ENCODE peak calls at places on chromosomes 6 and 20, in ten cellular contexts. L is heart right ventricle, C is heart left ventricle, M is H1, S is K562, H is mammary epithelial cell, N is psoas muscle, R is kidney, A is fibroblast of lung, D is colonic mucosa. F is an unnamed sample. For H3K36me3, the result is how much of the 10 kb centered on the place peaks cover.

GRCh38 chr6:167717455-167717854 is 109.3 kb upstream of the AFDN start:
- DNase-seq in L (no peak), C (no peak), M (no peak), S (no peak), H (no peak), N (no peak), R (no peak), A (no peak), D (no peak), F (no peak)

GRCh38 chr6:42158011-42158410 is 15.2 kb upstream of the GUCA1A start:
- DNase-seq in L (no peak), C (no peak), M (no peak), S (no peak), H (no peak), N (no peak), R (no peak), A (peak), D (no peak), F (peak)

GRCh38 chr6:116217069-116217468 is 36.8 kb downstream of the TSPYL4 start:
- DNase-seq in L (no peak), C (no peak), M (no peak), S (peak), H (peak), N (no peak), R (no peak), A (peak), D (no peak), F (peak)

GRCh38 chr6:42407379-42407778 is 44.3 kb downstream of the TRERF1 start:
- DNase-seq in L (no peak), C (no peak), M (no peak), S (peak), H (no peak), N (no peak), R (no peak), A (peak), D (no peak), F (peak)

GRCh38 chr6:123028263-123028662 is 32.2 kb downstream of the CLVS2 start:
- DNase-seq in L (no peak), C (no peak), M (no peak), S (no peak), H (no peak), N (no peak), R (no peak), A (no peak), D (no peak), F (no peak)

GRCh38 chr20:7908905-7909304 is 31.4 kb downstream of the HAO1 start:
- DNase-seq in L (no peak), C (no peak), M (no peak), S (no peak), H (no peak), N (no peak), R (no peak), A (no peak), D (no peak), F (no peak)

GRCh38 chr20:13147071-13147961 is 73.8 kb upstream of the ISM1 start:
- DNase-seq in L (no peak), C (no peak), M (no peak), S (no peak), H (no peak), N (no peak), R (no peak), A (no peak), D (no peak), F (no peak)

GRCh38 chr6:167827588-167828324 is 1.0 kb downstream of the AFDN start:
- DNase-seq in L (peak), C (peak), M (no peak), S (no peak), H (peak), N (peak), R (peak), A (peak), D (peak), F (peak)

GRCh38 chr6:106724848-106725247 is 95.5 kb downstream of the QRSL1 start:
- DNase-seq in L (no peak), C (no peak), M (no peak), S (no peak), H (peak), N (no peak), R (no peak), A (no peak), D (no peak), F (no peak)

GRCh38 chr6:34247481-34248197 is 1.2 kb downstream of the SMIM29 start:
- DNase-seq in L (no peak), C (no peak), M (no peak), S (peak), H (no peak), N (no peak), R (peak), A (no peak), D (peak), F (no peak)

GRCh38 chr20:9440891-9441290 is 73.5 kb upstream of the LAMP5 start:
- DNase-seq in L (no peak), C (no peak), M (no peak), S (no peak), H (no peak), N (no peak), R (no peak), A (peak), D (no peak), F (no peak)

GRCh38 chr6:15401120-15401519 is 155.3 kb downstream of the JARID2 start:
- DNase-seq in L (no peak), C (no peak), M (no peak), S (no peak), H (no peak), N (no peak), R (no peak), A (no peak), D (no peak), F (no peak)
- H3K36me3 ChIP-seq in L (under half), C (under half), M (under half), S (under half), H (under half), N (under half), R (under half), A (under half), D (under half), F (under half)

DNA sequence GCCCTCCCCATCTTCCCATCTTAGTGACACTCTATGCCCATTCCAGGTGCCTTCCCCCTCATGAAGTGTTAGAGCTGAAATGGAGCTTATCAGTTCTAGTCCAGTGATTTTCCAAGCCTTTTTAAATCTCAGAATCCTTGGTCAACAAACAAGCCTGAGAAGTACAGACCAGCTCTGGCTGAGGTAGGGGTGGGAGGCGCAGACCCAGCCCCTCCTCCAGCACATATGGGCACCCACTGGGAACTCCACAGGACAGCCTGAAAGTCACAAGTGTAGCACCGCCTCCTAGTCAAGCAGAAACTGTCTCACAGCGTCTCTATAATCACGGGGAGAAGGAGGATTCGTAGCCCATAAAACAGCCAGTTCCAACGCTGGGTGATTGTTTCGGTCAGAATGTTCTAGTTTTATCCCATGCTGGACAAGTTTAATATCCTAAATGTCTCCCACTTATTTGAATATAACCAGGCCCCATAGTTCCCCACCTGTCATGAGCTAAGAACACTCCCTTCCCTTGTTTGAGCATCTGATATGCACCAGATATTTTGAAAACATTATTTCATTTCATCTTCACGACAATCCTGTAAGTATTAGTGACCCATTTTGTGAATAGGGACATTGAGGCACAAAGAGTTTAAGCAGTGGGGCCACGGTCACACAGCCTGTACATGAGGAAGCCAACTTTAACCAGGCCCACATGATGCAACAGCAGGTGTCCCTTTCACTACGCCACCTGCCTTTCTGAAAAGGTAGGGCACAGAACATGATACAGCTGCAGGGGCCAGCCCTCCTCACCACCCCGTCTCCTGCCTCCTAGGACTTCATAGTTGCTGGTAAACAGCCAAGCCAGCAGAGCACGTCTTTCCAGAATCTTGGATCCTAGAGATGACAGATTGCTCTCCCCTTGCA is 40.1 kb downstream of the TRAF3IP2 start:
- DNase-seq in L (no peak), C (no peak), M (no peak), S (no peak), H (no peak), N (no peak), R (no peak), A (no peak), D (no peak), F (no peak)
- H3K36me3 ChIP-seq in L (half or more), C (under half), M (under half), S (under half), H (under half), N (half or more), R (under half), A (under half), D (under half), F (under half)

GRCh38 chr6:90530882-90531281 is 56.0 kb downstream of the MAP3K7 start:
- DNase-seq in L (no peak), C (no peak), M (no peak), S (peak), H (no peak), N (no peak), R (no peak), A (no peak), D (no peak), F (no peak)
- H3K36me3 ChIP-seq in L (half or more), C (half or more), M (under half), S (under half), H (under half), N (half or more), R (under half), A (under half), D (under half), F (under half)

DNA sequence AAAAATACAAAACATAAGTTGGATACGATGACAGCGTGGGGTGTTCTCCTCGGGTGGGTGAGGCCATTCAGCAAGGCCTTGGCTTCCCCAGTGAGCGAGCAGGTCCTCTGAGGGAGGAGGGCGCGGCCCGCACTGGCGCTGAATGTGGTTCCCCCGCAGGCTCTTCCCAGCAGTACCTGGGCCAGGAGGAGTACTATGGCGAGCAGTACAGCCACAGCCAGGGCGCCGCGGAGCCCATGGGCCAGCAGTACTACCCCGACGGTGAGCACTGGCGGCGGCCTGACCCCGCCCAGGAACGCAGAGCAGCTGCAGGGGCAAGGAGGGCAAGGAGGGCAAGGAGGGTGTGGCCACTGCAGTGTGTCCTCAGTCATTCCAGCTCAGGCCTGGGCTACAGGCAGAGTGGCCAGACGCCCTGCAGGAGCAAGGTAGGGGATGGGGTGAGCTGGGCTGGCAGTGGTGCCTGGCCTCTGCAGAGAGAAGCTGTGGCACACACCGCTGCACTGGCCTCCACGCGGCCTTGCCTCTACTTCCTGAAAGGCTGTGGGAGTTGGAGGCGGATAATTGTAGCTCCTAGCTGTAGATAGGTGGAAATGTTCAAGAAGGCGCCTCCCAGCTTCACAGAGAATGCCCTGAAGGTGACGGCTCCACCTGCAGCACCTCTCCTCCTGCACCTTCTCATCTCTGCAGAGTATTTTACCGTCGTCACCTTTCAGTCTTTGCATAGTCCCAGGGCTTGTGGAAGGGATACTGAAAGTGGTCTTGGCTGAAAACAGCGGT is 18.7 kb upstream of the MTG2 start:
- DNase-seq in L (no peak), C (no peak), M (no peak), S (no peak), H (no peak), N (no peak), R (no peak), A (no peak), D (no peak), F (no peak)
- H3K36me3 ChIP-seq in L (half or more), C (half or more), M (under half), S (half or more), H (under half), N (half or more), R (under half), A (under half), D (under half), F (under half)

DNA sequence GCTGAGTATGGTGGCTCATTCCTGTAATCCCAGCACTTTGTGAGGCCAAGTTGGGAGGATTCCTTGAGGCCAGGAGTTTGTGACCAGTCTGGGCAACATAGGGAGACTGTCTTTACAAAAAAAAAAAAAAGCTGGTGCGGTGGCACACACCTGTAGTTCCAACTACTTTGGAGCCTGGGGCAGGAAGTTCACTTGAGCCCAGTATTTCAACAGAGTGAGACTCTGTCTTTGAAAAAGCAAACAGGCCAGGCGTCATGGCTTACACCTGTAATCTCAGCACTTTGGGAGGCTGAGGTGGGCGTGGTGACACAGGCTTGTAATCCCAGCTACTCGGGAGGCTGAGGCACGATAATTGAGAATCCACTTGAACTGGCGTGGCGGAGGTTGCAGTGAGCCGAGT is 28.7 kb downstream of the MYBL2 start:
- DNase-seq in L (no peak), C (no peak), M (no peak), S (no peak), H (no peak), N (no peak), R (no peak), A (no peak), D (no peak), F (no peak)
- H3K36me3 ChIP-seq in L (under half), C (under half), M (under half), S (half or more), H (under half), N (under half), R (under half), A (under half), D (under half), F (under half)

GRCh38 chr6:11212625-11213024 is 19.8 kb downstream of the NEDD9 start:
- DNase-seq in L (peak), C (peak), M (no peak), S (no peak), H (peak), N (peak), R (no peak), A (peak), D (no peak), F (peak)

GRCh38 chr6:11209369-11209768 is 23.1 kb downstream of the NEDD9 start:
- DNase-seq in L (no peak), C (no peak), M (no peak), S (no peak), H (no peak), N (no peak), R (no peak), A (no peak), D (no peak), F (no peak)

GRCh38 chr6:11210386-11211138 is 21.9 kb downstream of the NEDD9 start:
- DNase-seq in L (no peak), C (no peak), M (no peak), S (no peak), H (no peak), N (no peak), R (no peak), A (no peak), D (no peak), F (no peak)

GRCh38 chr6:11209941-11210340 is 22.5 kb downstream of the NEDD9 start:
- DNase-seq in L (no peak), C (no peak), M (no peak), S (no peak), H (peak), N (no peak), R (no peak), A (peak), D (no peak), F (no peak)

GRCh38 chr6:11211235-11211634 is 21.2 kb downstream of the NEDD9 start:
- DNase-seq in L (no peak), C (no peak), M (no peak), S (no peak), H (no peak), N (no peak), R (no peak), A (peak), D (no peak), F (no peak)
- H3K36me3 ChIP-seq in L (under half), C (under half), M (under half), S (under half), H (under half), N (under half), R (under half), A (under half), D (under half), F (under half)

DNA sequence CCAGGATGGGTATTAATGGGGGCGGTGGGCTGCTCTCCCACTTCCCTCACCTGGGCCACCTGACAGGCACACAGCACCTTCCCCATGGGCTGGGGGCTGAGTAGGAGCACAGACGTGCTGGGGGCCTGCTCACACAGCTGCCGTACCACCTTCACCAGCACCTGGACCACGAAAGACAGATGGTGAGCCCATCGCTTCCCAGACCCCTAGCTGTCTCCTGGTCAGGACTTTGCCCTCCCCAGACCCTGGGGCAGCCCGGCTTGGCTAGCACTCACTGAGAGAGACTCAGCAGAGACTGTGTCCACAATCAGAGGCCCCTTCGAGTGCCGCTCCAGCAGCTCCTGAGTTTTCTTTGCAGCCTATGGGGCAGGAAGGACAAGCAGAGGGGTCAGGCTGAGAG is 12.0 kb downstream of the AARS2 start:
- DNase-seq in L (no peak), C (no peak), M (no peak), S (no peak), H (no peak), N (no peak), R (peak), A (no peak), D (no peak), F (no peak)
- H3K36me3 ChIP-seq in L (under half), C (half or more), M (under half), S (half or more), H (under half), N (half or more), R (under half), A (under half), D (under half), F (under half)

GRCh38 chr6:149414822-149415221 is 14.8 kb downstream of the SUMO4 start:
- DNase-seq in L (no peak), C (no peak), M (no peak), S (no peak), H (no peak), N (no peak), R (no peak), A (no peak), D (no peak), F (no peak)

GRCh38 chr6:149405823-149406765 is 6.0 kb downstream of the SUMO4 start:
- DNase-seq in L (no peak), C (no peak), M (no peak), S (no peak), H (peak), N (no peak), R (no peak), A (no peak), D (no peak), F (peak)

GRCh38 chr6:149414009-149414408 is 13.9 kb downstream of the SUMO4 start:
- DNase-seq in L (no peak), C (no peak), M (no peak), S (no peak), H (no peak), N (no peak), R (no peak), A (no peak), D (no peak), F (no peak)

GRCh38 chr6:149409617-149410016 is 9.6 kb downstream of the SUMO4 start:
- DNase-seq in L (no peak), C (no peak), M (no peak), S (no peak), H (no peak), N (no peak), R (no peak), A (no peak), D (no peak), F (no peak)

GRCh38 chr6:149410557-149410956 is 10.5 kb downstream of the SUMO4 start:
- DNase-seq in L (no peak), C (no peak), M (no peak), S (no peak), H (no peak), N (no peak), R (no peak), A (no peak), D (no peak), F (no peak)
- H3K36me3 ChIP-seq in L (under half), C (under half), M (under half), S (under half), H (under half), N (under half), R (under half), A (under half), D (under half), F (under half)

DNA sequence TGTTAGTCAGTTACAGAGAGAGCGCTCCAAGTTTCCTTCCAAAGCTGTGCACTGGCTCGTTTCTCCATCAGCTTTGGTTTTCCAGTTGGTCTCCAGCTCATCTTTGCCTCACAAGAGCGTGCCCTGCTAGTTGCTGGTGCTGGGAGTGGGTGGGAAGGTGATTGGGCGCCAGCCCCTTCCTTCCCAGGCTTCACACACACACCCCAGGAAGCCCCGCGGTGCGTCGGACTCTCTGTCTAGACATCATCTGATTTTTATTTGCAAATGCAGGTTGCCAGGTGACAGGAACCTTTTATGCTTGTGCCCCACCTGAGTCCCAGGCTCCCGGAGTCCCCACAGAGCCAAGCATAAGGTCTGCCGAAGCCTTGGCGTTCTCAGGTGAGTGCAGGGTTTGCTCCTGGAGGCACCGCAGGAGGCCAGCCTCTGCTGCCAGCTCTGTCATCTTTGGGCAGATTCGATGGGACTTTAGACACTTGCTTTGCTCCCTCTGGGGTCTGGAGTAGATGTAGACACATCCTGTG is 7.1 kb downstream of the IRF4 start:
- DNase-seq in L (no peak), C (no peak), M (no peak), S (no peak), H (no peak), N (no peak), R (peak), A (no peak), D (no peak), F (no peak)
- H3K36me3 ChIP-seq in L (under half), C (under half), M (under half), S (under half), H (under half), N (under half), R (under half), A (under half), D (under half), F (under half)

DNA sequence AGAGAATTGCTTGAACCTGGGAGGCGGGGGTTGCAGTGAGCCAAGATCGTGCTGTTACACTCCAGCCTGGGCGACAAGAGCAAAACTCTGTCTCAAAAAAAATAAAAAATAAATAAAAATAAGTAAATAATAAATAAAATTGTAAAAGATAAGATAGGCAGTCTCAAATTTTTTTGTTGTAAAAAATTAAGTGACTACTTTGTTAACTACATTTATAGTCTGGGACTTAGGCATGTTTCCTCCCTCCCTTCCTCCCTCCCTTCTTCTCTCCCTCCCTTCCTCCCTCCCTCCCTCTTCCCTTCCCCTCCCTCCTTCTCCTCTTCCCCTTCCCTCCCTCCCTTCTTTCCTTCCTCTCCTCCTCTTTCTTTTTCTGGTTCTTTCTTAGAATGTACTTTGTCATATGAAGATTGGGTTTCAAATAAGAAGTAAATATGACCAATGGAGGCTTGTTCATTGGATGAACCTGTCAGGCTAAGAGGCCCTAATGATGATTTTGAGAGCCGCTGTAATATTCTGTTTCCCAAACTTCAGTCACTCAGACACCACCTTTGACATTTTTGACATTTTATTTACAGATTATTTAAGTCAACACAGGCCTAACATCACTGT is 24.2 kb downstream of the ZFP64 start:
- DNase-seq in L (no peak), C (no peak), M (no peak), S (no peak), H (no peak), N (no peak), R (no peak), A (no peak), D (no peak), F (no peak)
- H3K36me3 ChIP-seq in L (half or more), C (half or more), M (under half), S (under half), H (under half), N (under half), R (under half), A (under half), D (under half), F (under half)

F was measured in cardiac muscle cell.